ENCODE peak calls at places on chromosomes 12 and 14, in ten cellular contexts. F is H1, Z is H7, L is heart left ventricle, K is astrocyte, Y is GM23248, N is WERI-Rb-1, J is breast epithelium, C is lower lobe of right lung, T is AG04450. E is an unnamed sample.

GRCh38 chr12:15701212-15701611 is 88.0 kb downstream of the EPS8 start:
- DNase-seq in F (no peak), Z (no peak), L (no peak), K (peak; percentile 57), Y (peak; percentile 67), N (no peak), J (no peak), C (no peak), T (no peak), E (no peak)

GRCh38 chr14:69666112-69666511 is 54.7 kb downstream of the SUSD6 start:
- DNase-seq in F (no peak), Z (no peak), L (no peak), K (no peak), Y (peak; percentile 52), N (no peak), J (no peak), C (no peak), T (no peak), E (no peak)

GRCh38 chr12:52263761-52264434 is 10.5 kb upstream of the KRT86 start:
- DNase-seq in F (no peak), Z (no peak), L (no peak), K (no peak), Y (no peak), N (no peak), J (no peak), C (no peak), T (no peak), E (no peak)

GRCh38 chr12:129049917-129050316 is 196.6 kb downstream of the GLT1D1 start:
- DNase-seq in F (no peak), Z (peak; percentile 84), L (no peak), K (no peak), Y (no peak), N (no peak), J (no peak), C (no peak), T (no peak), E (no peak)

GRCh38 chr12:57491393-57492280 is 3.8 kb downstream of the MARS1 start:
- DNase-seq in F (no peak), Z (no peak), L (no peak), K (no peak), Y (peak; percentile 26), N (no peak), J (no peak), C (no peak), T (no peak), E (no peak)

GRCh38 chr12:57133013-57133569 is 4.8 kb downstream of the LRP1 start:
- DNase-seq in F (no peak), Z (peak; percentile 64), L (no peak), K (peak; percentile 61), Y (peak; percentile 90), N (no peak), J (no peak), C (no peak), T (no peak), E (no peak)

GRCh38 chr12:29492884-29493283 is 4.6 kb downstream of the OVCH1 start:
- DNase-seq in F (no peak), Z (no peak), L (no peak), K (no peak), Y (no peak), N (no peak), J (no peak), C (no peak), T (no peak), E (no peak)

GRCh38 chr12:53325539-53326061 is 4.2 kb upstream of the AAAS start:
- DNase-seq in F (no peak), Z (peak; percentile 91), L (peak; percentile 53), K (no peak), Y (peak; percentile 66), N (no peak), J (no peak), C (peak; percentile 65), T (no peak), E (peak; percentile 45)

GRCh38 chr12:113194971-113195391 is 9.5 kb downstream of the RITA1 start:
- DNase-seq in F (no peak), Z (peak; percentile 47), L (no peak), K (peak; percentile 78), Y (peak; percentile 75), N (peak; percentile 71), J (no peak), C (no peak), T (no peak), E (no peak)

GRCh38 chr14:79295385-79295784 is 915.9 kb downstream of the DIO2 start:
- DNase-seq in F (no peak), Z (no peak), L (no peak), K (no peak), Y (no peak), N (no peak), J (no peak), C (no peak), T (no peak), E (no peak)

GRCh38 chr14:61570961-61571299 is 124.4 kb upstream of the HIF1A start:
- DNase-seq in F (no peak), Z (no peak), L (no peak), K (no peak), Y (peak; percentile 27), N (no peak), J (no peak), C (no peak), T (no peak), E (no peak)

GRCh38 chr12:121278450-121279375 is 17.8 kb downstream of the CAMKK2 start:
- DNase-seq in F (no peak), Z (peak; percentile 46), L (peak; percentile 71), K (peak; percentile 36), Y (peak; percentile 96), N (no peak), J (no peak), C (peak; percentile 74), T (peak; percentile 16), E (no peak)

GRCh38 chr14:104979758-104980591 is 1.8 kb upstream of the AHNAK2 start:
- DNase-seq in F (no peak), Z (no peak), L (peak; percentile 80), K (peak; percentile 49), Y (no peak), N (no peak), J (peak; percentile 86), C (peak; percentile 74), T (no peak), E (peak; percentile 65)

GRCh38 chr12:5720405-5721045 is 224.5 kb downstream of the ANO2 start:
- DNase-seq in F (no peak), Z (no peak), L (no peak), K (no peak), Y (no peak), N (no peak), J (no peak), C (no peak), T (no peak), E (no peak)

GRCh38 chr12:20404576-20405346 is 36.4 kb downstream of the PDE3A start:
- DNase-seq in F (no peak), Z (no peak), L (peak; percentile 41), K (no peak), Y (no peak), N (no peak), J (no peak), C (peak; percentile 46), T (no peak), E (no peak)

GRCh38 chr14:51396222-51396815 is 156.3 kb downstream of the TMX1 start:
- DNase-seq in F (no peak), Z (no peak), L (peak; percentile 44), K (peak; percentile 99), Y (peak; percentile 96), N (peak; percentile 55), J (no peak), C (no peak), T (peak; percentile 91), E (peak; percentile 63)

GRCh38 chr12:54021432-54022013 is 6.7 kb upstream of the HOXC6 start:
- DNase-seq in F (no peak), Z (peak; percentile 82), L (no peak), K (no peak), Y (peak; percentile 78), N (peak; percentile 76), J (peak; percentile 59), C (no peak), T (no peak), E (no peak)

GRCh38 chr14:100143934-100144333 is 15.5 kb downstream of the DEGS2 start:
- DNase-seq in F (no peak), Z (no peak), L (no peak), K (no peak), Y (no peak), N (no peak), J (no peak), C (no peak), T (no peak), E (no peak)

GRCh38 chr12:131677699-131678098 is 33.2 kb upstream of the SFSWAP start:
- DNase-seq in F (no peak), Z (peak; percentile 14), L (no peak), K (no peak), Y (no peak), N (no peak), J (no peak), C (no peak), T (no peak), E (no peak)

DNA sequence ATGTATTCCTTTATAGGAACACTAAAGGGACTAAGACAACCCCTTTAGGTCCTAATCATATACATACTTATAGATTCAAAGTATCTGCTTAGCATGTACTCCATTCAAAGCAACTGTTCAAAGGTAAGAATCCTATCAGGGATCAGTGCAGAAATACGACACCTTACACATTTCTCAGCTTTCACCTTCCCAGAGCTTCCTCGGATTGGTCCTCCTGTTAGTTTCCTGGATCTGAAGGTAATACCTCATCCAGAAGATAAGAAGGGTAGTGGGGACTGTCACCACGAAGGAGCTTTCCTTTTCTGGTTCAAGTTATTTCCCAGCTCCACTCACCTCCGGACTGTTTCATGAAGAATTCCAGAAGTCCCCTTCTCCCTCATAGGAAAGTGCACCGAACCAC is 38.0 kb downstream of the RCOR1 start:
- DNase-seq in F (no peak), Z (peak; percentile 59), L (no peak), K (no peak), Y (no peak), N (no peak), J (no peak), C (no peak), T (no peak), E (no peak)
- H3K4me3 ChIP-seq in F (no peak overlapping the region), Z (no peak overlapping the region), L (no peak overlapping the region), K (no peak overlapping the region), Y (no peak overlapping the region), N (no peak overlapping the region), J (no peak overlapping the region), C (no peak overlapping the region), T (no peak overlapping the region), E (no peak overlapping the region)

GRCh38 chr14:94505641-94506040 is 3.6 kb downstream of the SERPINA12 start:
- DNase-seq in F (no peak), Z (no peak), L (no peak), K (no peak), Y (no peak), N (no peak), J (peak; percentile 24), C (no peak), T (no peak), E (no peak)
- H3K27me3 ChIP-seq in F (no peaks in the 10 kb centered on the region), Z (no peaks in the 10 kb centered on the region), L (peaks cover 3% of the 10 kb centered on the region), K (peaks cover 3% of the 10 kb centered on the region), Y (peaks cover 2% of the 10 kb centered on the region), N (peaks cover 83% of the 10 kb centered on the region), J (no peaks in the 10 kb centered on the region), C (peaks cover 7% of the 10 kb centered on the region), T (peaks cover 3% of the 10 kb centered on the region), E (no peaks in the 10 kb centered on the region)

GRCh38 chr12:81212996-81213696 is 135.3 kb downstream of the ACSS3 start:
- DNase-seq in F (no peak), Z (no peak), L (no peak), K (no peak), Y (no peak), N (no peak), J (no peak), C (no peak), T (no peak), E (peak; percentile 25)
- H3K4me3 ChIP-seq in F (no peak overlapping the region), Z (no peak overlapping the region), L (no peak overlapping the region), K (no peak overlapping the region), Y (no peak overlapping the region), N (no peak overlapping the region), J (no peak overlapping the region), C (no peak overlapping the region), T (no peak overlapping the region), E (no peak overlapping the region)

GRCh38 chr14:89254201-89254919 is 162.7 kb downstream of the FOXN3 start:
- DNase-seq in F (no peak), Z (no peak), L (no peak), K (no peak), Y (no peak), N (no peak), J (no peak), C (no peak), T (no peak), E (no peak)
- H3K27me3 ChIP-seq in F (no peaks in the 10 kb centered on the region), Z (no peaks in the 10 kb centered on the region), L (no peaks in the 10 kb centered on the region), K (no peaks in the 10 kb centered on the region), Y (no peaks in the 10 kb centered on the region), N (no peaks in the 10 kb centered on the region), J (no peaks in the 10 kb centered on the region), C (no peaks in the 10 kb centered on the region), T (no peaks in the 10 kb centered on the region), E (no peaks in the 10 kb centered on the region)